ENCODE peak calls at places on chromosomes 7 and 10, in five cellular contexts. One of them, this sample, is unnamed.
A peak's percentile ranks its signal among the peaks of the same experiment; 100 is the strongest.

GRCh38 chr7:23100697-23101096 is 4.9 kb upstream of the KLHL7 start:
- DNase-seq in A549: no peak
- DNase-seq in adrenal gland: no peak
- DNase-seq in heart left ventricle: no peak
- DNase-seq in spleen: no peak
- DNase-seq in this sample: peak; percentile 10

GRCh38 chr10:128711776-128712175 is 585.6 kb upstream of the MKI67 start:
- DNase-seq in A549: no peak
- DNase-seq in adrenal gland: no peak
- DNase-seq in heart left ventricle: no peak
- DNase-seq in spleen: no peak
- DNase-seq in this sample: no peak

GRCh38 chr10:24821986-24822385 is 98.3 kb upstream of the ARHGAP21 start:
- DNase-seq in A549: peak; percentile 48
- DNase-seq in spleen: no peak
- DNase-seq in heart left ventricle: no peak
- DNase-seq in adrenal gland: no peak
- DNase-seq in this sample: no peak

GRCh38 chr10:71529203-71529537 is 132.4 kb downstream of the CDH23 start:
- DNase-seq in adrenal gland: no peak
- DNase-seq in spleen: no peak
- DNase-seq in A549: no peak
- DNase-seq in heart left ventricle: no peak
- DNase-seq in this sample: no peak

GRCh38 chr7:99558306-99559275 is at the start of gene ZNF655:
- DNase-seq in heart left ventricle: peak; percentile 95
- DNase-seq in A549: peak; percentile 94
- DNase-seq in spleen: peak; percentile 97
- DNase-seq in adrenal gland: peak; percentile 92
- DNase-seq in this sample: peak; percentile 89

GRCh38 chr10:123297175-123297574 is 143.0 kb downstream of the BUB3 start:
- DNase-seq in adrenal gland: no peak
- DNase-seq in spleen: no peak
- DNase-seq in heart left ventricle: no peak
- DNase-seq in A549: no peak
- DNase-seq in this sample: no peak

GRCh38 chr7:157603005-157603404 is 266.2 kb downstream of the DNAJB6 start:
- DNase-seq in spleen: no peak
- DNase-seq in A549: no peak
- DNase-seq in heart left ventricle: no peak
- DNase-seq in adrenal gland: no peak
- DNase-seq in this sample: no peak

GRCh38 chr10:96017227-96017687 is 26.1 kb upstream of the CCNJ start:
- DNase-seq in A549: peak; percentile 69
- DNase-seq in spleen: no peak
- DNase-seq in heart left ventricle: no peak
- DNase-seq in adrenal gland: peak; percentile 31
- DNase-seq in this sample: peak; percentile 78

GRCh38 chr7:155213385-155213784 is 84.3 kb upstream of the INSIG1 start:
- DNase-seq in adrenal gland: no peak
- DNase-seq in A549: peak; percentile 21
- DNase-seq in heart left ventricle: peak; percentile 30
- DNase-seq in spleen: peak; percentile 71
- DNase-seq in this sample: no peak

GRCh38 chr7:2928256-2928612 is 84.1 kb upstream of the GNA12 start:
- DNase-seq in heart left ventricle: no peak
- DNase-seq in A549: no peak
- DNase-seq in spleen: no peak
- DNase-seq in adrenal gland: no peak
- DNase-seq in this sample: no peak

GRCh38 chr10:70991140-70992124 is 103.1 kb upstream of the PCBD1 start:
- DNase-seq in A549: no peak
- DNase-seq in spleen: peak; percentile 35
- DNase-seq in adrenal gland: no peak
- DNase-seq in heart left ventricle: no peak
- DNase-seq in this sample: no peak

GRCh38 chr10:79293841-79294705 is 53.2 kb upstream of the PPIF start:
- DNase-seq in spleen: peak; percentile 89
- DNase-seq in adrenal gland: no peak
- DNase-seq in heart left ventricle: no peak
- DNase-seq in A549: no peak
- DNase-seq in this sample: no peak

DNA sequence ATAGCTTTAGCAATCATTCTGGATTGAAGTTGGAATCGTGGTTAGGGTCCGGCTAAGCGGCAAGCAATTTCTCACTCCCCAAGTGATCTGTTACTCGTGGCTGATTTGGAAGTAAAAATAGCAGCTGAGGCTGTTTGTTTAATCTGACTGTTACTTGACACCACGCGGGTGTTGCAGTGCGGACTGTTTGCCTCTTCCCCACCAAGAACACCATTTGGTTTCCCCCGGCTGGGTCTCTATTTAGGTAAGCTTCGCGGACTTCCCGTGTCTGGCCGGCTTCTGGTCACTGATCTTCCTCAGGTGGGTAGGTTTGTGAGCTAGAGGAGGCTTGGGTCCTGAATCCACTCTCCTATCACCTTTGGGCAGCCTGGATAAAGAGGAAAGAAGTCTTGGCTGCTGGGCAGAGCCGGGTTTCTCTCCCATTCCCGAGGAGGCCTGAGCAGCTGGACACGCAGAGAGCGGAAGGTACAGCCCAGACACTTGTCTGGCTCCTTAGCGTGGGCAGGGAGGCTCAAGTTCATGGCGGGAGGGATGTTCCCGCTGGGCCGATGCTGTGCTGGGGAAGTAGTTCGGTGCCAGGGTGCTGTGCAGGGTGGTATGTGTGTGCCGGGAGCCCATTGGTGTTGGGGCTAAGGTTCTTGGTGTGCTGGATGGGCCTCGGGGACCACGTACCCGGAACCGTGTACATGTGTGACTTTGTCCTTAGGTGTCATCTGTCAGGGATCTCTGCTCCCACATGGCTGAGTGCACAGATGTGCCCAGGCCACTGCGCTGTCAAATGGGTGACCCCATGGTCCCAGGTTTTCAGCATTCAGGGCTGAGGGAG is at the start of gene C10orf71:
- DNase-seq in heart left ventricle: peak; percentile 49
- DNase-seq in A549: no peak
- DNase-seq in adrenal gland: no peak
- DNase-seq in spleen: no peak
- DNase-seq in this sample: no peak
- TF ChIP-seq POLR2A in heart left ventricle: peak; percentile 41
- TF ChIP-seq POLR2A in A549: no peak
- TF ChIP-seq POLR2A in adrenal gland: no peak
- TF ChIP-seq POLR2A in spleen: no peak
- TF ChIP-seq POLR2A in this sample: no peak

DNA sequence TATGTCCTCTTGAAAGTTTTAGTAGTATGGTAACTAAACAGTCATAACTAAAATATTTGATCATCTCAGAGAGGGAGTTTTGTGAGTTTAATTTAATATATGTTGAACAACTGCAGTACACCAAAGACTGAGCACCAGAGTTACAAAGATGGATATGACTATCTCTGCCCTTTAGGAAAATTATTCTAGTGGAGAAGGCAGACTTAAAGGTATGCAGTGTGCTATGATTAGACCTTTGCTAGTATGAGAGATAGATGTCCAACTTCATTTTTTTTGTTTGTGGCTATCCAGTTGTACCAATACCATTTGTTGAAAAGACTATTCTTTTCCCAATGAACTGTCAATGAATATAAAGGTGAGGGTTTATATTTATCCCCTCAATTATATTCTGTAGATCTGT is 33.4 kb downstream of the AKAP9 start:
- DNase-seq in A549: no peak
- DNase-seq in adrenal gland: no peak
- DNase-seq in heart left ventricle: no peak
- DNase-seq in spleen: no peak
- DNase-seq in this sample: no peak
- TF ChIP-seq POLR2A in A549: no peak
- TF ChIP-seq POLR2A in adrenal gland: no peak
- TF ChIP-seq POLR2A in heart left ventricle: no peak
- TF ChIP-seq POLR2A in spleen: no peak
- TF ChIP-seq POLR2A in this sample: no peak

DNA sequence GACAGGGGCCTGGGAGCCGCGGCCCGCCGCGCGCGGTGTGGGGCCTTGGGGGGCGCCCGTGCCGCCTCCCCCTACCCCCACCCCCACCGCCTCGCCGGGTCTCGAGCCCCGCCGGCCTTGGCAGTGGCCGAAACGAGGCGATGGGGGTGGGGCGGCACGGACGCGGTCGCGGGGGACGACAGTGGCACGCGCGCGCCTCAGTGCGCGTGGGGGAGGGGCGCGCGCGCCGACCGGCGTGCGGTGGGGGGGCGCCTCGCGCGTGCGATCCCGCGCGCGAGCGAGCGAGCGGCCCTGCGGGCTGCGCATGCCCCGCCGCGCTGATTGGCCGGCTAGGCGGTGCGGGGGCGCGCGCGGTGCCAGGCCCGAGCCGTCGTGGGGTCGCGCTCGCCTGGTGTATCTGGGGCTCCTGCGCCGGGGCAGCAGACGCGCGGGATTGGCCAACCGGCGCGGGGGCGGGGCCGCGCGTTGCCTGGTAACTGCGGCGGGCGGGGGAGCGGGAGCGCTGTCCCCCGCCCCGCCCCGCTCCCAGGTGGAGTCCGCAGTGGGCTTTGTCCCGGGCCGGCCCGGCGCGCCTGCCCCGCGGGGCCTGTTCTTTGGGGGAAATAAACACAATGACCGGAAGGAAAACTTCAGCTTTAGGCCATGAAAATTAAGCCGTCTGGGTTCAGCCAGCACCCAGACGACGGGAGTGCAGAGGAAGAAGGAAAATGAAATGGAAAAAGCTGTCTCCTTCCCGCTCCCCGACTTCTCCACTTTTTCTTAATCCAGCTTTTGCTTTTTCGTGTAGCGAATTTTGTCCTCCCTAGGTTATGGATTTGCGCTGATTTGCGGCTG is 870 bp downstream of the GTF2I start:
- DNase-seq in adrenal gland: peak; percentile 95
- DNase-seq in A549: peak; percentile 93
- DNase-seq in heart left ventricle: peak; percentile 95
- DNase-seq in spleen: peak; percentile 97
- DNase-seq in this sample: peak; percentile 94
- TF ChIP-seq POLR2A in adrenal gland: no peak
- TF ChIP-seq POLR2A in A549: peak; percentile 15
- TF ChIP-seq POLR2A in heart left ventricle: no peak
- TF ChIP-seq POLR2A in spleen: no peak
- TF ChIP-seq POLR2A in this sample: no peak

GRCh38 chr10:62726142-62726541 is 78.4 kb upstream of the ADO start:
- DNase-seq in A549: no peak
- DNase-seq in spleen: no peak
- DNase-seq in adrenal gland: no peak
- DNase-seq in heart left ventricle: no peak
- DNase-seq in this sample: no peak
- TF ChIP-seq POLR2A in A549: no peak
- TF ChIP-seq POLR2A in spleen: no peak
- TF ChIP-seq POLR2A in adrenal gland: no peak
- TF ChIP-seq POLR2A in heart left ventricle: no peak
- TF ChIP-seq POLR2A in this sample: no peak

GRCh38 chr10:75228834-75229233 is 6.9 kb downstream of the COMTD1 start:
- DNase-seq in heart left ventricle: no peak
- DNase-seq in spleen: no peak
- DNase-seq in A549: no peak
- DNase-seq in adrenal gland: no peak
- DNase-seq in this sample: no peak

GRCh38 chr10:75231672-75232581 is 3.8 kb downstream of the COMTD1 start:
- DNase-seq in adrenal gland: no peak
- DNase-seq in heart left ventricle: no peak
- DNase-seq in spleen: no peak
- DNase-seq in A549: no peak
- DNase-seq in this sample: no peak

GRCh38 chr10:75228278-75228677 is 7.5 kb downstream of the COMTD1 start:
- DNase-seq in A549: no peak
- DNase-seq in adrenal gland: no peak
- DNase-seq in spleen: no peak
- DNase-seq in heart left ventricle: no peak
- DNase-seq in this sample: no peak

GRCh38 chr10:75229961-75230360 is 5.8 kb downstream of the COMTD1 start:
- DNase-seq in A549: peak; percentile 40
- DNase-seq in heart left ventricle: no peak
- DNase-seq in adrenal gland: no peak
- DNase-seq in spleen: no peak
- DNase-seq in this sample: no peak

DNA sequence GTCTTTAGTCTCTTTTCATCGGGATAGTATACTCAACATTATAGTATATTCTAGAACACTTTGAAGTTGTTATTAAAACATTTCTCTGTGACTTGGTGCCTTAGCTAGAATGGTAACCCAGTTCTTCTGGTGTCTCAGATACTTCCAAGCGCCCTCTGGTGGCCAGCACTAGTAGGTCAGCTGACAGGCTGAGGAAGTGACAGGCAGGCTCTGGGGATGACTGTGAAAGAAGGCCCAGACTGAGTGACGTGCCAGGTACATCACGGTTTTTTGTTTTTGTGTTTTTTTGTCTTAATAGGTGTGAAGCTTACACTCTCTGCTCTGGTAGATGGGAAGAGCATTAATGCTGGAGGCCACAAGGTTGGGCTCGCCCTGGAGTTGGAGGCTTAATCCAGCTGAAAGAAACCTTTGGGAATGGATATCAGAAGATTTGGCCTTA is 5.1 kb downstream of the COMTD1 start:
- DNase-seq in heart left ventricle: peak; percentile 91
- DNase-seq in A549: peak; percentile 89
- DNase-seq in adrenal gland: peak; percentile 90
- DNase-seq in spleen: peak; percentile 98
- DNase-seq in this sample: peak; percentile 93
- TF ChIP-seq POLR2A in heart left ventricle: no peak
- TF ChIP-seq POLR2A in A549: no peak
- TF ChIP-seq POLR2A in adrenal gland: no peak
- TF ChIP-seq POLR2A in spleen: no peak
- TF ChIP-seq POLR2A in this sample: no peak

GRCh38 chr7:74272305-74273038 is 16.7 kb upstream of the CLIP2 start:
- DNase-seq in A549: peak; percentile 54
- DNase-seq in spleen: peak; percentile 90
- DNase-seq in adrenal gland: peak; percentile 57
- DNase-seq in heart left ventricle: peak; percentile 89
- DNase-seq in this sample: no peak
- TF ChIP-seq POLR2A in A549: no peak
- TF ChIP-seq POLR2A in spleen: no peak
- TF ChIP-seq POLR2A in adrenal gland: no peak
- TF ChIP-seq POLR2A in heart left ventricle: no peak
- TF ChIP-seq POLR2A in this sample: no peak

GRCh38 chr10:50623299-50624153 is at the start of gene SGMS1:
- DNase-seq in A549: peak; percentile 86
- DNase-seq in heart left ventricle: peak; percentile 91
- DNase-seq in adrenal gland: peak; percentile 88
- DNase-seq in spleen: peak; percentile 97
- DNase-seq in this sample: peak; percentile 89
- TF ChIP-seq POLR2A in A549: peak; percentile 61
- TF ChIP-seq POLR2A in heart left ventricle: peak; percentile 52
- TF ChIP-seq POLR2A in adrenal gland: peak; percentile 81
- TF ChIP-seq POLR2A in spleen: peak; percentile 25
- TF ChIP-seq POLR2A in this sample: no peak

This sample was measured in erythroblast.